ENCODE peak calls at places on chromosomes 1 and 21, in four cellular contexts. Z, V, U and G are unnamed samples.

GRCh38 chr1:172671591-172671990 is 12.7 kb downstream of the FASLG start:
- DNase-seq in Z (no peak), U (no peak), V (no peak), G (no peak)

GRCh38 chr1:60589046-60589748 is 493.2 kb upstream of the NFIA start:
- DNase-seq in Z (no peak), U (no peak), V (no peak), G (no peak)

GRCh38 chr1:101288491-101288944 is 51.7 kb downstream of the S1PR1 start:
- DNase-seq in U (peak; percentile 76), V (peak; percentile 62), Z (peak; percentile 72), G (peak; percentile 77)

GRCh38 chr1:217734973-217735372 is 103.8 kb downstream of the SPATA17 start:
- DNase-seq in Z (no peak), U (no peak), V (no peak), G (no peak)

GRCh38 chr1:30450148-30450817 is 273.1 kb downstream of the MATN1 start:
- DNase-seq in Z (no peak), V (no peak), U (no peak), G (no peak)

GRCh38 chr1:72037745-72038343 is 244.5 kb downstream of the NEGR1 start:
- DNase-seq in Z (peak; percentile 49), U (peak; percentile 47), V (peak; percentile 9), G (peak; percentile 20)

GRCh38 chr1:37764888-37765441 is at the start of gene EPHA10:
- DNase-seq in V (no peak), Z (no peak), U (no peak), G (no peak)

GRCh38 chr1:245901037-245901436 is 606.0 kb downstream of the SMYD3 start:
- DNase-seq in U (no peak), V (no peak), Z (no peak), G (no peak)

GRCh38 chr21:22020221-22020620 is 1022.0 kb downstream of the NCAM2 start:
- DNase-seq in U (no peak), Z (no peak), V (no peak), G (no peak)

GRCh38 chr1:236692128-236692527 is 5.8 kb downstream of the ACTN2 start:
- DNase-seq in V (no peak), Z (no peak), U (no peak), G (no peak)

GRCh38 chr1:55217226-55217996 is 2.2 kb upstream of the USP24 start:
- DNase-seq in V (no peak), Z (no peak), U (no peak), G (no peak)

GRCh38 chr1:150847499-150848060 is 28.8 kb downstream of the ARNT start:
- DNase-seq in Z (no peak), U (no peak), V (no peak), G (no peak)

GRCh38 chr21:16644690-16645089 is 868.2 kb upstream of the CXADR start:
- DNase-seq in V (no peak), U (no peak), Z (no peak), G (no peak)

GRCh38 chr1:59108481-59109317 is 188.2 kb upstream of the FGGY start:
- DNase-seq in U (no peak), Z (no peak), V (no peak), G (no peak)

GRCh38 chr1:36321119-36321951 is 2.1 kb downstream of the EVA1B start:
- DNase-seq in Z (peak; percentile 56), U (peak; percentile 60), V (peak; percentile 93), G (peak; percentile 86)

GRCh38 chr21:17495680-17496079 is 17.2 kb upstream of the CXADR start:
- DNase-seq in Z (no peak), U (no peak), V (no peak), G (no peak)

GRCh38 chr1:228141871-228142615 is 2.0 kb downstream of the GUK1 start:
- DNase-seq in Z (no peak), V (no peak), U (peak; percentile 22), G (peak; percentile 24)

GRCh38 chr1:20426923-20427322 is 59.1 kb downstream of the CAMK2N1 start:
- DNase-seq in V (no peak), Z (no peak), U (no peak), G (no peak)

GRCh38 chr21:17370263-17370662 is 142.6 kb upstream of the CXADR start:
- DNase-seq in V (no peak), Z (peak; percentile 50), U (peak; percentile 65), G (no peak)

GRCh38 chr1:160083968-160084770 is 2.8 kb downstream of the KCNJ9 start:
- DNase-seq in U (peak; percentile 88), Z (peak; percentile 90), V (peak; percentile 43), G (peak; percentile 46)

GRCh38 chr1:13813398-13814012 is 113.5 kb downstream of the PRDM2 start:
- DNase-seq in Z (peak; percentile 12), U (no peak), V (peak; percentile 89), G (peak; percentile 37)

GRCh38 chr21:42434884-42435283 is 31.2 kb downstream of the UBASH3A start:
- DNase-seq in U (no peak), Z (no peak), V (no peak), G (no peak)

GRCh38 chr1:53278294-53278693 is 40.0 kb upstream of the MAGOH start:
- DNase-seq in V (peak; percentile 83), Z (peak; percentile 59), U (peak; percentile 70), G (peak; percentile 76)

GRCh38 chr1:165424454-165425283 is 20.3 kb downstream of the RXRG start:
- DNase-seq in V (no peak), Z (no peak), U (no peak), G (no peak)

GRCh38 chr21:29645666-29646553 is 293.9 kb downstream of the GRIK1 start:
- DNase-seq in V (no peak), U (no peak), Z (no peak), G (no peak)
- TF ChIP-seq POLR2A in V (no peak), U (no peak), Z (no peak), G (no peak)

DNA sequence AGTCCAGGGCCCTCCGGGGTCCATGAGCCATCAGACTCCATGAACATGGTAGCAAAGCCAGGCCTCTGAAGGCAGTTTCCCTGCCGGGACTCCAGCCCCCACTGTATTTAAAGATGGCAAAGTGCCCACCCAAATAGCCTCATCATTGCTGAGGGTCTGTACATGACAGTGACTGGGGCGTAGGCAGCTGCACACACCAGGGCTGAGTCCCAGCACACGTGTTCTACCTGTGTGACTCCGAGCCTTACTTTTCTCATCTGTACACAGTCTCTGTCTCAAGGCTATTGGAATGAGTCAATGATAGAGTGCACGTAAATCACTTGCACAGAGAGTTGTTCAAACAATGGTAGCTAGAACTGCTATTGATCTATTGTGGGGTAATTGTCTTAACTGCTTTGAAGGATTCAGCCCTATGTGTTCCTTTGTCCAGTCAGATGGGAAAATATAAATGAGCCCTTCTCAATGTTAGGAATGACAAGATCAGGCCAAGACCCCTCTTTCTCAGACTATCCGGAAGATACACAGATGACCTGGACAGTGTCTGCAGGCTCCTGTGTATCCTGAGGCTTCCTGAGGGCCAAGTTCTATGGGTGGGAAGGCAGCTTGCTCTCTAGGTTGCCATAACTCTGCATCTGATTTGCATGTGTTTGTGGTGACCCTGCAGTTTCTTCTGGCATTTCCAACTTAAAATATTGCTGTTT is 48.9 kb downstream of the RASSF5 start:
- DNase-seq in U (no peak), V (no peak), Z (no peak), G (no peak)
- H3K4me3 ChIP-seq in U (peak overlapping the region; percentile 70), V (no peak overlapping the region), Z (no peak overlapping the region), G (no peak overlapping the region)

GRCh38 chr1:203036537-203036936 is 10.2 kb downstream of the PPFIA4 start:
- DNase-seq in V (no peak), Z (no peak), U (no peak), G (no peak)

GRCh38 chr1:203038891-203039608 is 12.8 kb downstream of the PPFIA4 start:
- DNase-seq in U (peak; percentile 77), V (peak; percentile 82), Z (peak; percentile 78), G (peak; percentile 90)

GRCh38 chr1:203037509-203038190 is 11.4 kb downstream of the PPFIA4 start:
- DNase-seq in Z (no peak), V (peak; percentile 37), U (no peak), G (no peak)

GRCh38 chr1:203039609-203040517 is 13.6 kb downstream of the PPFIA4 start:
- DNase-seq in V (peak; percentile 40), Z (no peak), U (no peak), G (no peak)

DNA sequence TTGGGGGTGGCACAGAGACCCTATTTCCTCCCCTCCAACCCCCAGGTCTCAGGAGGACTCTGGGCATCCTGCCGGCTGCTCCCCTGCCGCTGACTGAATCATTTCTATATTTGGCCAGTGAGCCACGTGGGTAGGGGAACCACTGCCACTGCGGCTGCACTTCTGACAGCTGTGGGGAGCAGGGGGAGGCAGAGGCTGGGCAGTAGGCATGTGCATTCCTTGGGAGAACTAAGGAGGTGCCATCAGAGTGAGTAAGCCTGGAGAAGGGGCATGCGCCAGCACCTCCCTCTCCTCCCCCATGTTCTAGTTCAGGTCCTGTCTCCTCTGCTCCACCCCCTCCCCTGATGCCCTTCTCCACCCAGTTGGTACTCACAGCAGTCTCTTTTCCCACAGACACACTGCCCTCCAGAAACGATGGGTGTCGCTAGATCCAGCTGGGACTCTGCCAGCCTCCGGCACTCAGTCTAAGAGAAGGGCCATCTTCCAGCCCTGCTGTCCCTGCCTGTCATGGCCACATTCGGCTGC is 12.0 kb downstream of the PPFIA4 start:
- DNase-seq in V (no peak), Z (peak; percentile 65), U (no peak), G (peak; percentile 43)
- H3K27ac ChIP-seq in V (no peak overlapping the region), Z (no peak overlapping the region), U (peak overlapping the region; percentile 77), G (no peak overlapping the region)

DNA sequence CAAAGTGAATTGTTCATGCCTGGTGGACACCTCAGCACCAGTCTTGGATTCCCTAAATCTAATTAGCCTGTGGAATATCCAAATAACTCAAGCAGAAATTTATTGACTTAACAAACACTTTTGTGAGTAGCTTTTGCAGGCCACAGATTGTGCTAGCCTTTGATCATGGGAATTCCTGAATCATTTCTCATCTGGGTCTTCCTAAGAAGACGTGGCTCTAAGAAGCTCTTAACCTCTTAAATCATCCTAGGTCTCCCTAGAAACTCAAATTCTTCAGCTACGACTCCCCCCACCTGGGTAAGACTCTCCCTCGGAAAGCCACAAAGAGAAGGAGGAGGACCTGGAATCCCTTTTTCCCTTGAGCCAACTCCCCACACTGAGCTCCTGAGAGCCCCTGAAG is 53.8 kb upstream of the PSEN2 start:
- DNase-seq in Z (no peak), V (no peak), U (no peak), G (no peak)
- TF ChIP-seq POLR2A in Z (no peak), V (no peak), U (no peak), G (no peak)

GRCh38 chr1:219659005-219659632 is 46.2 kb upstream of the ZC3H11B start:
- DNase-seq in U (no peak), Z (no peak), V (no peak), G (no peak)
- H3K4me3 ChIP-seq in U (no peak overlapping the region), Z (no peak overlapping the region), V (no peak overlapping the region), G (no peak overlapping the region)

DNA sequence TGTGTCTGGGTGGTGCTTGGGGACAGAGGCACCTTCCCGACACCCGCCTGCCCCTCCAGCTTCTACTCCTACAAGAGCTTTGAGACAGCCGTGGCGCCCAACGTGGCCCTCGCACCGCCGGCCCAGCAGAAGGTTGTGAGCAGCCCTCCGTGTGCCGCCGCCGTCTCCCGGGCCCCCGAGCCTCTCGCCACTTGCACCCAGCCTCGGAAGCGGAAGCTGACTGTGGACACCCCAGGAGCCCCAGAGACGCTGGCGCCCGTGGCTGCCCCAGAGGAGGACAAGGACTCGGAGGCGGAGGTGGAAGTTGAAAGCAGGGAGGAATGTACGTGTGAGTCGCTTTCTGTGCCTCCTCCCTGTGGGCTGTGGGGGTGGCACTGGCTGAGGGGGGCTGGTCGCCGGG is 75.7 kb downstream of the SKI start:
- DNase-seq in U (no peak), V (no peak), Z (no peak), G (no peak)
- H3K27ac ChIP-seq in U (no peak overlapping the region), V (no peak overlapping the region), Z (no peak overlapping the region), G (no peak overlapping the region)

GRCh38 chr1:222935239-222935900 is 120.5 kb downstream of the DISP1 start:
- DNase-seq in Z (no peak), V (no peak), U (no peak), G (no peak)
- TF ChIP-seq POLR2A in Z (no peak), V (no peak), U (no peak), G (no peak)